ENCODE peak calls at places on chromosomes 16 and 17, in seven cellular contexts. E is brain microvascular endothelial cell, X is AG04450, W is kidney epithelial cell, B is heart left ventricle, U is H9, M is adrenal gland. H is an unnamed sample.

GRCh38 chr17:51428668-51429486 is 168.5 kb downstream of the UTP18 start:
- DNase-seq in E (no peak), X (no peak), W (no peak), B (no peak), U (no peak), M (no peak), H (peak)

GRCh38 chr16:79525132-79525531 is 75.4 kb downstream of the MAF start:
- DNase-seq in E (no peak), X (no peak), W (no peak), B (no peak), U (no peak), M (no peak), H (no peak)

GRCh38 chr17:55279788-55280579 is 15.2 kb downstream of the HLF start:
- DNase-seq in E (no peak), X (no peak), W (no peak), B (no peak), U (no peak), M (no peak), H (no peak)

GRCh38 chr16:27123795-27124194 is 57.1 kb downstream of the C16orf82 start:
- DNase-seq in E (no peak), X (no peak), W (no peak), B (no peak), U (no peak), M (no peak), H (peak)

GRCh38 chr17:42183741-42184711 is 1.2 kb downstream of the HCRT start:
- DNase-seq in E (peak), X (peak), W (peak), B (peak), U (peak), M (peak), H (peak)

GRCh38 chr16:80924372-80924978 is 82.2 kb downstream of the CMC2 start:
- DNase-seq in E (peak), X (no peak), W (no peak), B (no peak), U (peak), M (peak), H (peak)

GRCh38 chr16:27264151-27264550 is 4.4 kb downstream of the NSMCE1 start:
- DNase-seq in E (peak), X (no peak), W (peak), B (no peak), U (no peak), M (peak), H (no peak)

GRCh38 chr16:87657621-87658192 is 55.4 kb downstream of the JPH3 start:
- DNase-seq in E (no peak), X (no peak), W (no peak), B (no peak), U (peak), M (no peak), H (peak)

GRCh38 chr17:65743313-65743665 is 181.8 kb upstream of the AXIN2 start:
- DNase-seq in E (no peak), X (no peak), W (no peak), B (no peak), U (no peak), M (no peak), H (no peak)

GRCh38 chr16:16063685-16064084 is 114.3 kb downstream of the ABCC1 start:
- DNase-seq in E (no peak), X (no peak), W (no peak), B (no peak), U (no peak), M (no peak), H (no peak)

GRCh38 chr16:86854058-86854621 is 275.8 kb downstream of the FOXL1 start:
- DNase-seq in E (no peak), X (no peak), W (no peak), B (no peak), U (no peak), M (no peak), H (no peak)

GRCh38 chr17:36008998-36009665 is 7.8 kb upstream of the CCL15 start:
- DNase-seq in E (peak), X (peak), W (no peak), B (no peak), U (peak), M (no peak), H (peak)

GRCh38 chr17:43753488-43754129 is 5.0 kb downstream of the SOST start:
- DNase-seq in E (no peak), X (no peak), W (no peak), B (no peak), U (no peak), M (no peak), H (peak)

GRCh38 chr16:86566601-86566965 is at the start of gene FOXC2:
- DNase-seq in E (peak), X (peak), W (peak), B (peak), U (peak), M (peak), H (peak)

GRCh38 chr16:23668225-23668624 is 10.5 kb upstream of the PLK1 start:
- DNase-seq in E (no peak), X (peak), W (no peak), B (no peak), U (no peak), M (no peak), H (no peak)

GRCh38 chr16:58222532-58223316 is 24.8 kb upstream of the CSNK2A2 start:
- DNase-seq in E (peak), X (no peak), W (no peak), B (no peak), U (peak), M (no peak), H (no peak)

GRCh38 chr17:76547183-76547641 is 7.4 kb downstream of the PRCD start:
- DNase-seq in E (peak), X (no peak), W (no peak), B (peak), U (peak), M (peak), H (peak)

DNA sequence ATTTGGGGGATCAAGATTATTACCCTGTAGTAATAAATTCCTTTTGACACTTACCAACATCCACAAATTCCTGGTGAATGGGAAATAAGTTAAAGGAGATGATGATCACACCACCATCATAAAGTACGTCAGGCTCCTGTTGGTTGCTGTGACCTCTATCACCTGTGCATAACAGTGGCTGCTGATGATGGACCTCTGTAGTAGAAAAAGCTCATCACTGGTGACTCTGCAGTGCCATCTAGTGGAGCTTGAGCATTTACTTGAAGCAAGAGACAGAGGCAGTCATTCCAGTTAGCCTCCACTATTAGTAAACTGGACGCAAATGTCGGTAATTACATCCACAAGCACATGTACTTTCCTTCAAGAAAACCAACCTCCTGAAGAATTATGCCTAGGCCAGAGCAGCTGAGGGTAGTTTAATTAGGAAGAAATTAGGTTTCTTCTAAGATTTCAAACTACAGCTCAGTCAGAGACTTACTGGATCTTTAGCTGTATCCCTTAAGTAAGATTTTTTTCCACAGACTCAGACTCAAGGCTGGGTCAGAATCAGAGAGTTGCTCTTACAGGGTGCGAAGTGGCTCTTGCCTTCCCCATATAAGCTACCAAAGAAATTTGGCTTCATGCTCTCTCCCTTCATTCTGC is 39.3 kb downstream of the CYB561 start:
- DNase-seq in E (peak), X (peak), W (peak), B (peak), U (peak), M (peak), H (peak)
- TF ChIP-seq CTCF in E (peak), X (peak), W (peak), B (peak), U (peak), M (peak), H (peak)

GRCh38 chr17:62986549-62986948 is 20.5 kb downstream of the TANC2 start:
- DNase-seq in E (no peak), X (no peak), W (no peak), B (no peak), U (no peak), M (no peak), H (no peak)

GRCh38 chr17:62981933-62982332 is 15.9 kb downstream of the TANC2 start:
- DNase-seq in E (no peak), X (no peak), W (no peak), B (no peak), U (no peak), M (no peak), H (no peak)

GRCh38 chr17:62984801-62985200 is 18.8 kb downstream of the TANC2 start:
- DNase-seq in E (no peak), X (no peak), W (no peak), B (no peak), U (no peak), M (no peak), H (no peak)

DNA sequence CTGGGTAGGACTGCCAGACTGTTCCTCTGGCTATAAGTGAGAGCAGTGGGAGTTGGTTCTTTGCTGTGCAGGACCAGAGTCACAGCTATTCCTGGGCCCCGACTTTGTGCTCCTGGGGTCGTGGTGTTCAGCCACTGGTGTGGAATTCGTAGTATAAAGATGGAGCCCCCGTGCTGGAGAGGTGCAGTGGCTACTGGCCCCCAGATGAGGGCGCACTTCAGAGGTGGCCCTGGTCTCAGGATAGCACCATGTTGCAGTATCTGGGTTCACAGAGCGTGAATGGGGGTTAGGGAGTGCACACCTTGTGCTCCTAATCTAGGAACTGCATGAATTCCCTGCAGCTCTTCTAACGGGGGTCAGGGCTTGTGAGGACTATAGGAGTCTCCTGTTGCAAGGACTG is 21.1 kb downstream of the TANC2 start:
- DNase-seq in E (no peak), X (no peak), W (no peak), B (no peak), U (peak), M (no peak), H (no peak)
- TF ChIP-seq CTCF in E (peak), X (peak), W (peak), B (no peak), U (peak), M (no peak), H (no peak)

GRCh38 chr16:56203052-56203451 is 11.8 kb downstream of the GNAO1 start:
- DNase-seq in E (peak), X (no peak), W (no peak), B (no peak), U (peak), M (no peak), H (peak)
- TF ChIP-seq CTCF in E (peak), X (peak), W (peak), B (peak), U (peak), M (no peak), H (peak)

DNA sequence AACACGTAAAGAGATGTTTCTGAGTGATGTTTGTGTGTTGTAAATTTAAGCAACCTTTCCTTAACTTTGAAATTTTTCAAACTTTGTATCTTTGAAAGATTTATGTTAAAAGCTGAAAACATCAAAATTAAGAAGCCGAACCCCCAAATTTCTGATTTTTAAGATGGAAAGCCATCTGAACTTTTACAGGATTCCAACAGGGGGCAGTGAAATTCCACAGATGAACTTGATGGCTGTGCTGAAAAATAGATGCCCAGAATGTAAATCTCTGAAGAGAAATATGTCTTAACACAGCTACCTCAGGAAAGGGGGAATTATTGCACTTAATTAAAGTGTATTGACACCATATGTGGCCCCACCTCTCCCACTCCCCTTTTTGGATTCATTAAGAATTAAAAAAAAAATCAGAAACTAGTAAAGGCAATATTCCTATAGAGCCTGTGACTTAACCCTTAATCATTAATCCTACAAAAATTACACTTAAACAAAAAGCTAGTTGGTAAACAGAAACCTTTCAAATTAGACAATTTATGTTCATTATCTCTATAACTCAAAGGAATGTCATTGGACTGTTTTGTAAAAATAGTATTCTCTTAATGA is 597.9 kb downstream of the KCNJ2 start:
- DNase-seq in E (peak), X (peak), W (no peak), B (no peak), U (no peak), M (no peak), H (no peak)
- TF ChIP-seq CTCF in E (peak), X (peak), W (peak), B (peak), U (peak), M (peak), H (peak)

DNA sequence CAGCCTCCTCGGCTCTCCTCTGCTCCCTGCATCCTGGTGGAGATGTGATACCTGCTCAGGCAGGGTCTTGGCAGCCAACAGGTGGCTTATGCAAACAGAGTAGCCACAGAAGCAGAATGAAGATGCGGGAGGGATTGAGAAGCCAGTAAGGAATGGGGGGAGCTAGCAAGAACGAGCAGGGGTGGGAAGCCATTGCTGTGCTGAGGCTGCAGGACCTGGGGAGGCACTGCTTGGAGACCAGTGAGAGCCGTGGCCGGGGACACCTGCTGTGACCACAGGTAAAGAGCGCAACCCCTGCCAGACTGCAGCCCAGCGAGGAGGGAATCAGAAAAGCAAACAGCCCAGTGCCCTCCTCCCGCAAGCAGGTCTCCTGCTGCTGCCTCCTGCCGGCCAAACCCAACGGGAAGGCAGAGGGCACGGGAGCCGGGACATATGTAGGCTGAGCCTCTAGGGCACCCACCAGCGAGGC is 14.7 kb downstream of the AIPL1 start:
- DNase-seq in E (no peak), X (no peak), W (no peak), B (no peak), U (peak), M (no peak), H (peak)
- TF ChIP-seq CTCF in E (peak), X (peak), W (peak), B (peak), U (peak), M (no peak), H (peak)

DNA sequence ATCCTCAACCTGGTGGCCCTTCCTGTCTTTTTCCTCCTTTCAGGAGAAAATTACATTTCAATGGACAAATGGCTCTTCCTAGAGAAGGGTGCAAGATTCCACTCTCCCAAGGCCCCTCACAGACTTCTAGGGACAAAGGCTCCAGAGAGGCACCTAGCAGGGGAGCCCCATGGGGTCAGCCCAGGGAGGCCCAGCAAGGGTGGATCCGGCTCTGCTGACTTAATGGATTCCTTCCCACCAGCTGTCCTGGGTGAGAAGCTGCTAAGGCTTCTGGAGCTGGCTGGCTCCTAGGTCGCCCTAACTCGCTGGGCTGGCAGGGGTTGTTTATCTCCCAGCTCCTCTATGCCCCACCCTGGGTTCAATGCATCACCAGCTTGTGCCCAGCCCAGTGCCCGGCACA is 152.4 kb downstream of the ZNF423 start:
- DNase-seq in E (no peak), X (no peak), W (no peak), B (no peak), U (no peak), M (no peak), H (no peak)
- TF ChIP-seq CTCF in E (no peak), X (no peak), W (no peak), B (no peak), U (no peak), M (no peak), H (no peak)

DNA sequence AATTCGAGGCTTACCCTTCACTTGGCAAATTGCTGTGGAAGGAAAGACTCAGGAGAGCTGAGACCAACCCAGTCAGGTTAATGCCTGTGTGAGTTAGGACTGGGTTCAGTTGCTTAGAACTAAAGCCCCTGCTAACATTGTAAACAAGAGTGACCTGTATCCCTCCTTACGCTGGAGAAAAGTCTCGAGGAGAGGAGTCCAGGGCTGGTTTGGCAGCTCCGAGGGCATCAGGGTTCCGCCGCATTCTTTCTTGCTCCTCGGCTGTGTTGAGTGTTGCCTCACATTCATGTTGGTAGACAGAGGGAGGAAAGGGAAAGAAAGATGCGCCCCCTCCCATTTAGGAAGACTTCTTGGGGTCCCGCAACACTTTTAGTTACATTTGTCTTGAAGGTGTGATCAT is 18.5 kb downstream of the VPS35L start:
- DNase-seq in E (no peak), X (no peak), W (no peak), B (no peak), U (no peak), M (no peak), H (no peak)
- TF ChIP-seq CTCF in E (no peak), X (no peak), W (no peak), B (no peak), U (no peak), M (no peak), H (no peak)

GRCh38 chr17:72970794-72971512 is 121.5 kb downstream of the SLC39A11 start:
- DNase-seq in E (no peak), X (no peak), W (no peak), B (no peak), U (no peak), M (no peak), H (no peak)

GRCh38 chr17:72969293-72969692 is 123.2 kb downstream of the SLC39A11 start:
- DNase-seq in E (no peak), X (no peak), W (no peak), B (no peak), U (no peak), M (no peak), H (no peak)

GRCh38 chr17:72970246-72970645 is 122.2 kb downstream of the SLC39A11 start:
- DNase-seq in E (no peak), X (no peak), W (no peak), B (no peak), U (no peak), M (no peak), H (no peak)

GRCh38 chr17:72972263-72972951 is 120.1 kb downstream of the SLC39A11 start:
- DNase-seq in E (no peak), X (no peak), W (no peak), B (no peak), U (no peak), M (no peak), H (no peak)

DNA sequence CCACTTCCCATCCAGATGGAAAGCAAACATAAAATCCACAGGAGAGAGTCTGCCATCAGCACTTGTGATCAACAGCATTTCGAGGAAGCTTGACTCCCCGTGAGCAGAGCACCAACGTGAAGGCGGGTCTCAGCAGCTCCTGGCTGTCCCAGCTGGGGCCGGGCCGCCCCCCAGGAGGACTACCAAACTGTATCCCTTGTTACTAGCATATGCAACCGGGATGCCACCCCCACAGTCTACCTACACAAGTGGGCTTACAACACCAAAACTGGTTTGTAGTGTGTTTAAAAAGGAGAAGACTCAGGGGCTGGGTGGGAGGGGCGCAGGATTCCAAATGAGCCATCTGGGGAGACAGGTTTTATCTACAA is 121.0 kb downstream of the SLC39A11 start:
- DNase-seq in E (no peak), X (no peak), W (no peak), B (no peak), U (no peak), M (no peak), H (no peak)
- TF ChIP-seq CTCF in E (no peak), X (no peak), W (no peak), B (no peak), U (no peak), M (no peak), H (no peak)

DNA sequence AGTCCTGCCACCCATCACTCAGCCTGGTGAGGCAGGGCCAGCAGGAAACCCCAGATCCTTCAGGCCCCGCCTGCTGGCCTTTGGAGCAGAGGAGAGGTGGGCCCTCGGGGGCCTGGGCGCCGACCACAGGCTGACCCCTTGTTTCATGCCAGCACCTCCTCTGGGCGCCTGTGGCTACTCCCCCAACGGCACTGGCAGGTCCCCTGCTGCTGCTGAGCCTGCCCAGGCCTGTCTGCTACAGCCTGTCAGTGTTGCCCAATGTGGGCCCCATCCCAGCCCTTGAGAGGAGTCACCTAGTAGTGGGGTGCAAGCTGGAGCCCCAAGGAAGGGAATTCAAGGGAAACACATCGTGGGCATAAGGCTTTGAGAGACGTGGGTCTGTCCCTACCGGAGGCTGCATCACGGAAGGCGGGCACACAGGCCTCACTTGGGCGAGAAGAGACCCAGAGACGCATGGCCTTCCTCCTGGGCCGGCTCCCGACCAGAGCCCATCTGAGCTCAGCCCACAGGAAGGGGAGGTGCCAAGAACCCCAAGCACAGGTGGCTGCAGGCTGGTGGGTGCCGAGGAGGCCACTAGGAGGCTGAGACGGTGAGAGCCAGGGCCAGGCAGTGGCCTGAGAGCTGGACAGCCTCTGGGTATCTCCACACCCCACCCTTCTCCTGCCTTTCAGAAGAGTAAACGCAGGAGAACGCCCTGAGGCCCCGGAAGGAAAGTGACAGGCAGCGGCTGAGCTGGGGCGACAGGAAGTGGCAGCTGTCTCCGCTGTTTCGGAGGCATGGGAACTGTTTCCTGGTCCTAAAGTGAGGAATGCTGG is 8.1 kb upstream of the FASN start:
- DNase-seq in E (peak), X (no peak), W (no peak), B (peak), U (peak), M (peak), H (peak)
- TF ChIP-seq CTCF in E (peak), X (peak), W (peak), B (no peak), U (peak), M (peak), H (peak)